ENCODE peak calls at places on chromosomes 7 and 10, in nine cellular contexts. One of them, this sample, is unnamed.
A peak's percentile ranks its signal among the peaks of the same experiment; 100 is the strongest.

GRCh38 chr10:114879093-114879492 is 57.5 kb downstream of the FHIP2A start:
- DNase-seq in CD4-positive, alpha-beta T cell: no peak
- DNase-seq in IMR-90: no peak
- DNase-seq in GM23248: peak; percentile 38
- DNase-seq in left ventricle myocardium inferior: no peak
- DNase-seq in neural progenitor cell: peak; percentile 41
- DNase-seq in prostate gland: no peak
- DNase-seq in colonic mucosa: no peak
- DNase-seq in pancreas: no peak
- DNase-seq in this sample: no peak

GRCh38 chr7:158355456-158356065 is 232.1 kb downstream of the PTPRN2 start:
- DNase-seq in pancreas: no peak
- DNase-seq in colonic mucosa: peak; percentile 17
- DNase-seq in prostate gland: no peak
- DNase-seq in left ventricle myocardium inferior: no peak
- DNase-seq in GM23248: peak; percentile 24
- DNase-seq in CD4-positive, alpha-beta T cell: no peak
- DNase-seq in neural progenitor cell: peak; percentile 51
- DNase-seq in IMR-90: no peak
- DNase-seq in this sample: no peak

GRCh38 chr10:133308431-133309110 is at the start of the genes TUBGCP2 and ZNF511:
- DNase-seq in GM23248: peak; percentile 94
- DNase-seq in prostate gland: peak; percentile 77
- DNase-seq in pancreas: peak; percentile 87
- DNase-seq in CD4-positive, alpha-beta T cell: peak; percentile 84
- DNase-seq in colonic mucosa: peak; percentile 85
- DNase-seq in IMR-90: peak; percentile 79
- DNase-seq in neural progenitor cell: peak; percentile 90
- DNase-seq in left ventricle myocardium inferior: peak; percentile 89
- DNase-seq in this sample: peak; percentile 87

GRCh38 chr10:68284007-68284406 is 47.9 kb upstream of the HNRNPH3 start:
- DNase-seq in prostate gland: no peak
- DNase-seq in GM23248: no peak
- DNase-seq in pancreas: no peak
- DNase-seq in colonic mucosa: no peak
- DNase-seq in left ventricle myocardium inferior: no peak
- DNase-seq in CD4-positive, alpha-beta T cell: no peak
- DNase-seq in IMR-90: peak; percentile 68
- DNase-seq in neural progenitor cell: no peak
- DNase-seq in this sample: no peak

GRCh38 chr7:74575083-74575803 is 82.3 kb upstream of the GTF2I start:
- DNase-seq in prostate gland: peak; percentile 71
- DNase-seq in pancreas: no peak
- DNase-seq in CD4-positive, alpha-beta T cell: no peak
- DNase-seq in GM23248: peak; percentile 69
- DNase-seq in colonic mucosa: peak; percentile 60
- DNase-seq in left ventricle myocardium inferior: no peak
- DNase-seq in neural progenitor cell: no peak
- DNase-seq in IMR-90: peak; percentile 34
- DNase-seq in this sample: no peak

GRCh38 chr10:68550747-68551411 is 9.3 kb upstream of the TET1 start:
- DNase-seq in pancreas: peak; percentile 45
- DNase-seq in IMR-90: peak; percentile 82
- DNase-seq in colonic mucosa: peak; percentile 60
- DNase-seq in CD4-positive, alpha-beta T cell: no peak
- DNase-seq in GM23248: peak; percentile 88
- DNase-seq in prostate gland: peak; percentile 38
- DNase-seq in left ventricle myocardium inferior: no peak
- DNase-seq in neural progenitor cell: peak; percentile 87
- DNase-seq in this sample: peak; percentile 15

GRCh38 chr10:91700273-91700672 is 67.4 kb upstream of the PPP1R3C start:
- DNase-seq in CD4-positive, alpha-beta T cell: no peak
- DNase-seq in colonic mucosa: no peak
- DNase-seq in pancreas: no peak
- DNase-seq in GM23248: peak; percentile 68
- DNase-seq in left ventricle myocardium inferior: no peak
- DNase-seq in prostate gland: no peak
- DNase-seq in IMR-90: no peak
- DNase-seq in neural progenitor cell: no peak
- DNase-seq in this sample: no peak

GRCh38 chr10:95814011-95814727 is 58.2 kb downstream of the ENTPD1 start:
- DNase-seq in CD4-positive, alpha-beta T cell: no peak
- DNase-seq in GM23248: peak; percentile 80
- DNase-seq in prostate gland: no peak
- DNase-seq in colonic mucosa: peak; percentile 22
- DNase-seq in pancreas: no peak
- DNase-seq in neural progenitor cell: no peak
- DNase-seq in IMR-90: peak; percentile 89
- DNase-seq in left ventricle myocardium inferior: no peak
- DNase-seq in this sample: no peak

GRCh38 chr10:11285171-11285570 is 267.5 kb downstream of the CELF2 start:
- DNase-seq in neural progenitor cell: peak; percentile 5
- DNase-seq in left ventricle myocardium inferior: no peak
- DNase-seq in CD4-positive, alpha-beta T cell: no peak
- DNase-seq in prostate gland: no peak
- DNase-seq in IMR-90: no peak
- DNase-seq in GM23248: peak; percentile 8
- DNase-seq in colonic mucosa: no peak
- DNase-seq in pancreas: no peak
- DNase-seq in this sample: no peak

GRCh38 chr10:15541376-15541775 is 170.3 kb upstream of the FAM171A1 start:
- DNase-seq in GM23248: peak; percentile 36
- DNase-seq in neural progenitor cell: no peak
- DNase-seq in colonic mucosa: no peak
- DNase-seq in pancreas: no peak
- DNase-seq in left ventricle myocardium inferior: no peak
- DNase-seq in IMR-90: no peak
- DNase-seq in prostate gland: no peak
- DNase-seq in CD4-positive, alpha-beta T cell: no peak
- DNase-seq in this sample: no peak

GRCh38 chr10:79470096-79470495 is 24.7 kb upstream of the ZCCHC24 start:
- DNase-seq in neural progenitor cell: no peak
- DNase-seq in GM23248: no peak
- DNase-seq in IMR-90: no peak
- DNase-seq in pancreas: no peak
- DNase-seq in CD4-positive, alpha-beta T cell: no peak
- DNase-seq in left ventricle myocardium inferior: no peak
- DNase-seq in prostate gland: no peak
- DNase-seq in colonic mucosa: no peak
- DNase-seq in this sample: no peak

GRCh38 chr7:10473569-10473968 is 500.1 kb upstream of the PHF14 start:
- DNase-seq in prostate gland: no peak
- DNase-seq in pancreas: no peak
- DNase-seq in colonic mucosa: no peak
- DNase-seq in left ventricle myocardium inferior: no peak
- DNase-seq in GM23248: no peak
- DNase-seq in CD4-positive, alpha-beta T cell: no peak
- DNase-seq in neural progenitor cell: no peak
- DNase-seq in IMR-90: no peak
- DNase-seq in this sample: no peak

GRCh38 chr10:110730345-110731055 is 86.4 kb downstream of the RBM20 start:
- DNase-seq in CD4-positive, alpha-beta T cell: no peak
- DNase-seq in prostate gland: no peak
- DNase-seq in colonic mucosa: peak; percentile 34
- DNase-seq in pancreas: no peak
- DNase-seq in left ventricle myocardium inferior: no peak
- DNase-seq in GM23248: no peak
- DNase-seq in neural progenitor cell: no peak
- DNase-seq in IMR-90: no peak
- DNase-seq in this sample: no peak

GRCh38 chr7:31151849-31152248 is 99.7 kb downstream of the ADCYAP1R1 start:
- DNase-seq in left ventricle myocardium inferior: no peak
- DNase-seq in CD4-positive, alpha-beta T cell: no peak
- DNase-seq in IMR-90: no peak
- DNase-seq in prostate gland: no peak
- DNase-seq in neural progenitor cell: no peak
- DNase-seq in colonic mucosa: no peak
- DNase-seq in GM23248: no peak
- DNase-seq in pancreas: no peak
- DNase-seq in this sample: no peak

GRCh38 chr7:123305840-123306375 is 106.1 kb upstream of the SLC13A1 start:
- DNase-seq in left ventricle myocardium inferior: no peak
- DNase-seq in GM23248: no peak
- DNase-seq in neural progenitor cell: peak; percentile 55
- DNase-seq in IMR-90: no peak
- DNase-seq in pancreas: no peak
- DNase-seq in prostate gland: no peak
- DNase-seq in colonic mucosa: no peak
- DNase-seq in CD4-positive, alpha-beta T cell: no peak
- DNase-seq in this sample: no peak

GRCh38 chr7:32045228-32045627 is 25.0 kb downstream of the PDE1C start:
- DNase-seq in GM23248: no peak
- DNase-seq in CD4-positive, alpha-beta T cell: no peak
- DNase-seq in colonic mucosa: no peak
- DNase-seq in neural progenitor cell: no peak
- DNase-seq in pancreas: no peak
- DNase-seq in IMR-90: no peak
- DNase-seq in prostate gland: no peak
- DNase-seq in left ventricle myocardium inferior: no peak
- DNase-seq in this sample: no peak

GRCh38 chr10:92790449-92790848 is 57.9 kb upstream of the EXOC6 start:
- DNase-seq in GM23248: no peak
- DNase-seq in left ventricle myocardium inferior: no peak
- DNase-seq in IMR-90: no peak
- DNase-seq in colonic mucosa: no peak
- DNase-seq in neural progenitor cell: no peak
- DNase-seq in prostate gland: no peak
- DNase-seq in pancreas: no peak
- DNase-seq in CD4-positive, alpha-beta T cell: no peak
- DNase-seq in this sample: no peak

GRCh38 chr10:42419789-42420188 is 218.6 kb downstream of the ZNF33B start:
- DNase-seq in pancreas: no peak
- DNase-seq in prostate gland: no peak
- DNase-seq in IMR-90: no peak
- DNase-seq in CD4-positive, alpha-beta T cell: no peak
- DNase-seq in left ventricle myocardium inferior: no peak
- DNase-seq in GM23248: no peak
- DNase-seq in colonic mucosa: no peak
- DNase-seq in neural progenitor cell: no peak
- DNase-seq in this sample: no peak
- H3K9me3 ChIP-seq in pancreas: no peaks in the 10 kb centered on the region
- H3K9me3 ChIP-seq in prostate gland: no peaks in the 10 kb centered on the region
- H3K9me3 ChIP-seq in IMR-90: peaks cover 14% of the 10 kb centered on the region
- H3K9me3 ChIP-seq in CD4-positive, alpha-beta T cell: no peaks in the 10 kb centered on the region
- H3K9me3 ChIP-seq in left ventricle myocardium inferior: no peaks in the 10 kb centered on the region
- H3K9me3 ChIP-seq in GM23248: no peaks in the 10 kb centered on the region
- H3K9me3 ChIP-seq in colonic mucosa: no peaks in the 10 kb centered on the region
- H3K9me3 ChIP-seq in neural progenitor cell: peaks cover 7% of the 10 kb centered on the region
- H3K9me3 ChIP-seq in this sample: no peaks in the 10 kb centered on the region

DNA sequence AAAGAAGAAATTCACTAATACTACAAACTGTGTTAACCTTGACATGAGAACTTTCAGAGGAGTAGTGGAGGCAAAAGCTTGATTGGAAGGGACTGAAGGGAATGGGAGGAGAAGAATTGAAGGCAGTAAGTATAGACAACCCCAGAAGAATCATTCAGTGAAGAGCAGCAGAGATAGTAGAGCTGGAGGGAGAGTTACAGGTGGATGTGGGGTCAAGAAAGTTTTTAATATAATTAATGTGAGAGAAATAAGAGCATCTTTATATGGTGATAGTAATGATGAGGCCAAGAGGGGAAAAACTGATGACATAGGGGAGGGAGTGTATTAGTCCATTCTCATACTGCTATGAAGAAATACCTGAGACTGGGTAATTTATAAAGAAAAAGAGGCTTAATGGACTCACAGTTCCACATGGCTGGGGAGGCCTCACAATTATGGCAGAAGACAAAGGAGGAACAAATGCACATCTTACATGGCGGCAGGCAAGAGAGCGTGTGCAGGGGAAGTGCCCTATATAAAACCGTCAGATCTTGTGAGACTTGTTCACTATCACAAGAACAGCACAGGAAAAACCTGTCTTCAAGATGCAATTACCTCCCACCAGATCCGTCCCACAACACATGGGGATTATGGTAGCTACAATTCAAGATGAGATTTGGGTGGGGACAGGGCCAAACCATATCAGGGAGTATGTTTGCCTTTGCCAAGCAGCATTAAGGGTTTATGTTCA is 88.3 kb upstream of the PIK3CG start:
- DNase-seq in CD4-positive, alpha-beta T cell: no peak
- DNase-seq in prostate gland: no peak
- DNase-seq in colonic mucosa: no peak
- DNase-seq in pancreas: no peak
- DNase-seq in neural progenitor cell: no peak
- DNase-seq in GM23248: no peak
- DNase-seq in left ventricle myocardium inferior: no peak
- DNase-seq in IMR-90: no peak
- DNase-seq in this sample: no peak
- H3K9me3 ChIP-seq in CD4-positive, alpha-beta T cell: no peaks in the 10 kb centered on the region
- H3K9me3 ChIP-seq in prostate gland: no peaks in the 10 kb centered on the region
- H3K9me3 ChIP-seq in colonic mucosa: no peaks in the 10 kb centered on the region
- H3K9me3 ChIP-seq in pancreas: no peaks in the 10 kb centered on the region
- H3K9me3 ChIP-seq in neural progenitor cell: no peaks in the 10 kb centered on the region
- H3K9me3 ChIP-seq in GM23248: no peaks in the 10 kb centered on the region
- H3K9me3 ChIP-seq in left ventricle myocardium inferior: no peaks in the 10 kb centered on the region
- H3K9me3 ChIP-seq in IMR-90: no peaks in the 10 kb centered on the region
- H3K9me3 ChIP-seq in this sample: no peaks in the 10 kb centered on the region

DNA sequence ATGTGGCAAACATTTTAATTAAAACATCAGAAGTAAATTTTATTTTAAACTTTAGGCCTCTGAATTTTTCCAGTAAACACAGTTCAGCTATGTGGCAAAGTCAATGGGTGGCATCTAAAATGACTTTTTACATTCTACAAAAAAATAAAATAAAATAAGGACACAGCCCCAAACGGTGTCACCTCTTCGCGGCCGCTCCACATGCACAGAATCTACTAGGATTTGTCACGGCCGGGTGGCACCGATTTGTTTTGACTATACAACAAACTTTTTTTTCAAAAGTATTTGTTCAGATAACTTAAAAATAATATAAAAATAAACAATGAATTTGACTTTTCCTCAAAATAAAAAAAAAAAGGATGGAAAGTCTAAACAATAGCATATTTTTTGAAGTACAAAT is 127.8 kb downstream of the EBF3 start:
- DNase-seq in pancreas: no peak
- DNase-seq in left ventricle myocardium inferior: no peak
- DNase-seq in CD4-positive, alpha-beta T cell: no peak
- DNase-seq in GM23248: no peak
- DNase-seq in IMR-90: no peak
- DNase-seq in prostate gland: no peak
- DNase-seq in neural progenitor cell: no peak
- DNase-seq in colonic mucosa: no peak
- DNase-seq in this sample: no peak
- H3K9me3 ChIP-seq in pancreas: no peaks in the 10 kb centered on the region
- H3K9me3 ChIP-seq in left ventricle myocardium inferior: no peaks in the 10 kb centered on the region
- H3K9me3 ChIP-seq in CD4-positive, alpha-beta T cell: no peaks in the 10 kb centered on the region
- H3K9me3 ChIP-seq in GM23248: no peaks in the 10 kb centered on the region
- H3K9me3 ChIP-seq in IMR-90: peaks cover 20% of the 10 kb centered on the region
- H3K9me3 ChIP-seq in prostate gland: no peaks in the 10 kb centered on the region
- H3K9me3 ChIP-seq in neural progenitor cell: no peaks in the 10 kb centered on the region
- H3K9me3 ChIP-seq in colonic mucosa: no peaks in the 10 kb centered on the region
- H3K9me3 ChIP-seq in this sample: no peaks in the 10 kb centered on the region

DNA sequence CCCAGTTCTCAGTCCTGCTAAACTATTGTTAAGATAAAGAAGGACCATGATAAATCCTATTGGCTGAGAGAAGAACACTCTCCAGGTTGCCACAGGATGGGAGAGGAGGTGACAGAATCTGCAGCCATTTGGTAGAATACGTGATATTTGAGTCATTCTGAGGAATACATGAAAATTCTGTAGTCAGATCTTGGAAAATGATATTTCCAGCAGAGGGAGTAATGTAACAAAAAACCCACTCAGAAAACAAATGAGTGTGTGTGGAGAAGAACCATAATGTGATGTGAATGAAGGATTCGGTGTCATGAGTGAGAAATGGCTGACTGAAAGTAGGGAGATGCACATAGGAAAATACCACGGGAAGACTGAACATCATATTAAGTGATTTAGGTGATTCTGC is 128.5 kb upstream of the PFKP start:
- DNase-seq in pancreas: no peak
- DNase-seq in CD4-positive, alpha-beta T cell: no peak
- DNase-seq in GM23248: peak; percentile 49
- DNase-seq in neural progenitor cell: no peak
- DNase-seq in left ventricle myocardium inferior: no peak
- DNase-seq in colonic mucosa: no peak
- DNase-seq in IMR-90: peak; percentile 21
- DNase-seq in prostate gland: no peak
- DNase-seq in this sample: no peak
- H3K9me3 ChIP-seq in pancreas: no peaks in the 10 kb centered on the region
- H3K9me3 ChIP-seq in CD4-positive, alpha-beta T cell: no peaks in the 10 kb centered on the region
- H3K9me3 ChIP-seq in GM23248: no peaks in the 10 kb centered on the region
- H3K9me3 ChIP-seq in neural progenitor cell: no peaks in the 10 kb centered on the region
- H3K9me3 ChIP-seq in left ventricle myocardium inferior: no peaks in the 10 kb centered on the region
- H3K9me3 ChIP-seq in colonic mucosa: no peaks in the 10 kb centered on the region
- H3K9me3 ChIP-seq in IMR-90: no peaks in the 10 kb centered on the region
- H3K9me3 ChIP-seq in prostate gland: no peaks in the 10 kb centered on the region
- H3K9me3 ChIP-seq in this sample: no peaks in the 10 kb centered on the region